ENCODE peak calls at places on chromosomes 4 and X, in six cellular contexts. V is right lobe of liver, O is cardiac fibroblast, M is AG09319, B is neural progenitor cell, A is psoas muscle. I is an unnamed sample.

GRCh38 chrX:10189317-10190268 is 32.8 kb downstream of the CLCN4 start:
- DNase-seq in O (peak; percentile 67), A (peak; percentile 61), V (peak; percentile 65), M (no peak), B (peak; percentile 74), I (peak; percentile 81)

GRCh38 chrX:127276326-127276725 is 456.8 kb downstream of the PRR32 start:
- DNase-seq in V (no peak), A (no peak), M (no peak), O (no peak), B (no peak), I (no peak)

GRCh38 chr4:2260336-2261109 is 1.4 kb downstream of the MXD4 start:
- DNase-seq in V (peak; percentile 46), A (peak; percentile 29), B (no peak), M (no peak), O (no peak), I (no peak)

GRCh38 chr4:140861359-140862181 is 105.4 kb upstream of the TBC1D9 start:
- DNase-seq in O (peak; percentile 91), B (peak; percentile 80), V (peak; percentile 68), A (peak; percentile 14), M (peak; percentile 79), I (peak; percentile 55)

GRCh38 chr4:7066006-7066405 is 1.9 kb downstream of the GRPEL1 start:
- DNase-seq in O (no peak), B (no peak), V (no peak), M (no peak), A (no peak), I (no peak)

GRCh38 chr4:56786955-56787354 is 34.5 kb downstream of the SPINK2 start:
- DNase-seq in A (peak; percentile 27), M (no peak), V (peak; percentile 57), B (peak; percentile 9), O (peak; percentile 77), I (peak; percentile 31)

GRCh38 chr4:173288296-173288695 is 45.9 kb downstream of the HMGB2 start:
- DNase-seq in V (peak; percentile 55), B (peak; percentile 65), M (no peak), O (peak; percentile 81), A (no peak), I (peak; percentile 74)

GRCh38 chr4:183448436-183448835 is 4.0 kb downstream of the CDKN2AIP start:
- DNase-seq in B (no peak), A (no peak), O (no peak), V (no peak), M (no peak), I (no peak)

GRCh38 chrX:10597871-10598270 is 22.5 kb downstream of the MID1 start:
- DNase-seq in O (no peak), V (no peak), A (no peak), M (no peak), B (peak; percentile 39), I (no peak)

GRCh38 chr4:137905930-137906329 is 336.2 kb downstream of the SLC7A11 start:
- DNase-seq in A (no peak), V (no peak), M (no peak), O (peak; percentile 14), B (no peak), I (no peak)

GRCh38 chrX:48573690-48574269 is 504 bp upstream of the RBM3 start:
- DNase-seq in O (peak; percentile 62), V (peak; percentile 49), B (no peak), M (no peak), A (peak; percentile 45), I (no peak)

GRCh38 chr4:185991750-185992149 is 77.2 kb upstream of the TLR3 start:
- DNase-seq in O (no peak), M (no peak), V (no peak), B (no peak), A (no peak), I (no peak)

GRCh38 chr4:34108456-34108855 is 2135.9 kb downstream of the ARAP2 start:
- DNase-seq in M (no peak), A (no peak), O (peak; percentile 57), V (no peak), B (no peak), I (no peak)

GRCh38 chr4:116427666-116428065 is 657.7 kb downstream of the TRAM1L1 start:
- DNase-seq in V (no peak), M (no peak), O (no peak), A (no peak), B (no peak), I (no peak)

GRCh38 chrX:135740683-135741149 is 27.3 kb downstream of the CT45A3 start:
- DNase-seq in M (no peak), B (peak; percentile 5), O (no peak), A (no peak), V (no peak), I (no peak)

GRCh38 chr4:83112678-83113428 is 1.7 kb downstream of the PLAC8 start:
- DNase-seq in O (no peak), M (no peak), V (no peak), A (no peak), B (no peak), I (no peak)

GRCh38 chrX:7941390-7942042 is 14.3 kb upstream of the PNPLA4 start:
- DNase-seq in B (peak; percentile 13), V (no peak), M (no peak), A (no peak), O (peak; percentile 22), I (peak; percentile 8)

GRCh38 chr4:153538408-153539057 is 72.4 kb downstream of the TMEM131L start:
- DNase-seq in B (no peak), V (no peak), A (no peak), M (no peak), O (peak; percentile 73), I (peak; percentile 18)

GRCh38 chr4:6686104-6686787 is 7.4 kb upstream of the S100P start:
- DNase-seq in A (no peak), V (no peak), M (no peak), O (no peak), B (no peak), I (no peak)

GRCh38 chr4:55733874-55734437 is 85.6 kb upstream of the EXOC1L start:
- DNase-seq in A (peak; percentile 30), B (no peak), O (peak; percentile 67), M (peak; percentile 20), V (no peak), I (no peak)

GRCh38 chr4:80138556-80139538 is 58.5 kb upstream of the PRDM8 start:
- DNase-seq in O (no peak), B (no peak), A (no peak), V (no peak), M (no peak), I (no peak)

GRCh38 chr4:156173481-156173880 is 219.8 kb upstream of the CTSO start:
- DNase-seq in B (no peak), V (no peak), O (no peak), M (no peak), A (no peak), I (no peak)

GRCh38 chrX:83521905-83522304 is 13.8 kb downstream of the POU3F4 start:
- DNase-seq in V (no peak), O (no peak), M (no peak), A (no peak), B (no peak), I (no peak)

GRCh38 chr4:2406406-2406805 is 12.0 kb downstream of the ZFYVE28 start:
- DNase-seq in A (no peak), M (no peak), V (no peak), B (peak; percentile 43), O (no peak), I (no peak)

GRCh38 chrX:94813541-94813940 is 1139.5 kb downstream of the FAM133A start:
- DNase-seq in O (no peak), B (no peak), A (no peak), V (no peak), M (no peak), I (no peak)

GRCh38 chr4:5051692-5052423 is 578 bp downstream of the STK32B start:
- DNase-seq in B (peak; percentile 56), M (no peak), V (no peak), O (no peak), A (peak; percentile 28), I (no peak)

GRCh38 chrX:30831082-30831481 is 58.0 kb downstream of the TAB3 start:
- DNase-seq in V (no peak), M (no peak), B (peak; percentile 47), A (no peak), O (no peak), I (no peak)

GRCh38 chr4:122151982-122152698 is at the start of gene BLTP1:
- DNase-seq in V (peak; percentile 92), O (peak; percentile 86), B (peak; percentile 95), M (peak; percentile 54), A (peak; percentile 90), I (peak; percentile 92)

GRCh38 chr4:153731239-153731638 is 28.6 kb downstream of the RNF175 start:
- DNase-seq in M (peak; percentile 59), O (peak; percentile 81), A (no peak), V (no peak), B (no peak), I (no peak)

GRCh38 chr4:10094841-10095240 is 21.8 kb downstream of the WDR1 start:
- DNase-seq in A (peak; percentile 15), B (no peak), O (no peak), V (no peak), M (no peak), I (no peak)

GRCh38 chr4:113758361-113758760 is 3.2 kb downstream of the CAMK2D start:
- DNase-seq in A (no peak), B (no peak), V (no peak), O (peak; percentile 57), M (no peak), I (no peak)

GRCh38 chr4:135032670-135033069 is 831.1 kb upstream of the PABPC4L start:
- DNase-seq in A (no peak), V (no peak), O (no peak), M (no peak), B (peak; percentile 8), I (no peak)
- TF ChIP-seq CTCF in A (no peak), V (no peak), O (no peak), M (no peak), B (peak; percentile 7), I (no peak)

GRCh38 chr4:129282293-129282692 is 186.3 kb downstream of the C4orf33 start:
- DNase-seq in B (no peak), A (no peak), V (no peak), O (no peak), M (no peak), I (no peak)
- TF ChIP-seq CTCF in B (no peak), A (no peak), V (no peak), O (no peak), M (no peak), I (no peak)

DNA sequence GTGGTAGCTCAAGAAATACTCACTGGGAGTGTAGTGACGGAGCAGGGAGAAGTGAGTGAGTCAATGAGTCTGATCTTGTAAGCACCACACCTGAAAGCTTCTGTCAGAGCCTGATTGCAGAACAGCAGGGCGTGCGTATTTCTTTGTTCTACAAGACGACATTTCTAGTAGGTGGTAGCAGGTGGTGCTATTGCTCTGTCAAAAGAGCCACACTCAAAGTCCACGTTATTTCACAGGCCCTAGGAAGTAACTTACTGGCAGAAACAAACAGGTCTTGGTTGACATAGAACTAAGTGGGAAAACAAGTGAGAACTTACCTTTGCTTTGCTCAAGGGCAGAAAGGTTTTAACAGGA is 46.4 kb upstream of the SPRY1 start:
- DNase-seq in O (peak; percentile 46), V (no peak), A (no peak), B (peak; percentile 43), M (no peak), I (no peak)
- TF ChIP-seq CTCF in O (no peak), V (peak; percentile 23), A (peak; percentile 11), B (peak; percentile 30), M (no peak), I (no peak)

DNA sequence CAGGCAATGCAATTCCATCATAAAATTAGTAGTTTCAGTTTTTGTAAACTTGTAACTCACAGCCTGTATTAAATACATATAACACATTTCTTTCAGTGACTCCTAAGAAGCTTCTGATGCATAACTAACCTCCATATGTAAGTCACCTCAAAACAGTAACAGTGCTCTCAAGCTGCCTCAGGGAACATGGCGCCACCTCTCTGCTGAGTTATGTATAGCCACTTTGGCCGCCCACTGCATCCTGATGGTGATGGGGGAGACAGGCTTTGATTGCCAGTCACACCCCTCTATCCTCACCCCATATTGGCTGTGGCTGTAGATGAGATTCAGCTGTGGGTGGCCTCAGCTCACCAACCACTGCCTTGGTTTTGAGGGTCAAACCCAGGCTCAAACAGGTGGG is 54.3 kb downstream of the LRBA start:
- DNase-seq in O (peak; percentile 19), B (peak; percentile 16), A (no peak), M (no peak), V (no peak), I (no peak)
- TF ChIP-seq CTCF in O (peak; percentile 73), B (peak; percentile 39), A (no peak), M (peak; percentile 52), V (peak; percentile 43), I (no peak)

I was measured in nephron progenitor cell.